ENCODE peak calls at places on chromosomes 2 and 18, in six cellular contexts. R, Q, V, F, I and M are unnamed samples.

GRCh38 chr2:120108049-120108448 is 95.2 kb downstream of the EPB41L5 start:
- DNase-seq in F (peak; percentile 45), Q (peak; percentile 83), R (no peak), V (no peak), I (no peak), M (peak; percentile 79)

GRCh38 chr2:144780983-144781382 is 261.1 kb upstream of the ZEB2 start:
- DNase-seq in R (no peak), F (no peak), I (no peak), Q (no peak), V (no peak), M (no peak)

GRCh38 chr2:201127570-201127969 is 11.6 kb downstream of the CFLAR start:
- DNase-seq in Q (peak; percentile 74), I (no peak), F (peak; percentile 66), R (no peak), V (no peak), M (peak; percentile 78)

GRCh38 chr2:168671932-168672331 is 130.5 kb upstream of the NOSTRIN start:
- DNase-seq in F (no peak), Q (peak; percentile 75), I (no peak), V (no peak), R (no peak), M (peak; percentile 38)

GRCh38 chr2:28490558-28490957 is 5.3 kb upstream of the PLB1 start:
- DNase-seq in I (no peak), F (no peak), V (no peak), Q (no peak), R (no peak), M (no peak)

GRCh38 chr2:101818531-101819451 is 121.3 kb downstream of the MAP4K4 start:
- DNase-seq in I (no peak), V (no peak), F (no peak), R (no peak), Q (peak; percentile 89), M (peak; percentile 37)

GRCh38 chr2:234913208-234913626 is 38.6 kb upstream of the SH3BP4 start:
- DNase-seq in Q (peak; percentile 69), I (no peak), V (no peak), R (no peak), F (no peak), M (no peak)

GRCh38 chr2:201419057-201419635 is 32.1 kb downstream of the TRAK2 start:
- DNase-seq in I (no peak), F (peak; percentile 38), Q (no peak), R (no peak), V (no peak), M (peak; percentile 28)

GRCh38 chr2:25379535-25379934 is 37.8 kb upstream of the DNMT3A start:
- DNase-seq in F (no peak), R (no peak), I (peak; percentile 40), Q (no peak), V (no peak), M (no peak)

DNA sequence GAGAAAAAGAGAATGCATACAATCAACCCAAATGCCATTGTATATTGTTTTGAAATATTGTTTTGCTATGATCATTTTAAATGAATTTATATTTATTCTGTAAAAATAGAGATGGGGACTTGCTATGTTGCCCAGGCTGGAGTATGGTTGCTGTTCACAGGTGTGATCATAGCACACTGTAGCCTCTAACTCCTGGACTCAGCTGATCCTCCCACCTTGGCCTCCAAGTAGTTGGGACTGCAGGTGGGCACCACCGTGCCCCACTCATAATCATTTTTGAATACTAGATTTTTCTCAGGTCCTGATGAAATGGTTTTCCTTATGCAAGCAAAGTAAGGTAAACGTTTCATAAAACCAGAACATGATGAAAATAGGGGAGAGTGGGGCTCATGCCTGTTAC is 46.3 kb downstream of the TMEM17 start:
- DNase-seq in V (no peak), F (no peak), Q (no peak), I (no peak), R (no peak), M (no peak)
- H3K4me3 ChIP-seq in V (no peak overlapping the region), F (no peak overlapping the region), Q (no peak overlapping the region), I (no peak overlapping the region), R (no peak overlapping the region), M (no peak overlapping the region)

DNA sequence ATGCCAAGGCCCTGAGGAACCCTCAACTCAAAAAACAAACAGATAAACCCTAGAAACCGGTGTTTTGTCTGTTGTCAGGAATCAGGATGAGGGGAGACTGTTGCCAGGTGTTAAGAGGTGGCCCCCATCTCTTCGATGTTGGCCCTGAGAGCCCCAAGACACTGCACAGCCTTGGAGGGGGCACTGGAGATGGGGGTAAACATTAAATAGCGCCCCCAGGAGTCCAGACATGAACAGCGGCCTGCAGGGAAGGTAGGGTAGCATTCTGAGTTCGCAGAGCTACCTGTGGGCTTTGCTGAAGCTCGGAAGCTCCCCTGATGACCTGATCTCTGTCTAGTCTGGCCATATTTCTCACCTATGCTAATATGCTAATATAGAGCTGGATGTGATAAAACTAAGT is 97.6 kb upstream of the SMAD2 start:
- DNase-seq in V (no peak), F (no peak), Q (no peak), R (no peak), I (peak; percentile 47), M (no peak)
- TF ChIP-seq CTCF in V (no peak), F (no peak), Q (no peak), R (no peak), I (no peak), M (no peak)

DNA sequence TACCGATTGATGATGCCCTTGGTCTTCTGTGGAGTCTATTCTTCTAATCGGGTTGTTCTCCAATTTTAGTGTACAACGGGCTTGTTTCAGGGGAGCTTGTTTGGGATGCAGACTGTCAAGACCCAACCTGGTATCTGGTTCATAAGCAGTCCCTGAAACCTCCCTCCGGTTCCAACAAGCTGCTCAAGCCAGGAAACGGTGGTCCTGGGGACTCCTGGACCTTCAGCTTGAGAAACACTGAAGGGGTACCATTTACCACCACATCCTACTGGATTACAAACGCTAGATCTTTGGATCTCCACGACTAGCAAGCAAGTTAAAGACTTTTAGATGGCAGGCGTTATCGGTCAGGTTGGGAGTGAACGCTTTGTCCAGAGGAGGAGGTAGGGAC is 2.0 kb downstream of the BCL2 start:
- DNase-seq in I (no peak), V (no peak), F (no peak), Q (no peak), R (no peak), M (no peak)
- H3K4me3 ChIP-seq in I (peak overlapping the region; percentile 84), V (no peak overlapping the region), F (no peak overlapping the region), Q (no peak overlapping the region), R (peak overlapping the region; percentile 92), M (no peak overlapping the region)

DNA sequence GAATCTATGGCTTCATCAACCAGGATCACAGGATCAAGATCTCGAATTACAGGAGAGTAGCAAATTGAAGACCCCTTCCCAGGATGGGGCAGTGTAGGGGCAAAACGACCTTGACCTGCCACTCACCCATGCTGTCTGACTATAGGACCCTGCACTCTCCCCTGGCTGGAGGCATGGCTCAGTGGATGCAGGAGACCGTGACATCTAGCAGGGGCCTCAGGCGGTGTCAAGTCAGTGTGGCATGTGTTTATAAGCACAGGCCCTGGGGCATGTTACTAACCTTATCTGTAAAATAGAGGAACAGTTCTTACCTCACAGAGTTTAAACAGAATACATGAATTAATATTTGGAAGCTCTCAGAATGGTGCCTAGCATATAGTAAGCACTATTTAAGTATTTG is 3.5 kb downstream of the HAAO start:
- DNase-seq in V (no peak), Q (no peak), R (no peak), F (no peak), I (no peak), M (no peak)
- TF ChIP-seq CTCF in V (no peak), Q (no peak), R (no peak), F (no peak), I (no peak), M (no peak)

GRCh38 chr2:105143467-105144127 is 97.9 kb upstream of the GPR45 start:
- DNase-seq in V (no peak), F (no peak), R (no peak), I (no peak), Q (no peak), M (no peak)

GRCh38 chr2:105144128-105144940 is 97.2 kb upstream of the GPR45 start:
- DNase-seq in Q (no peak), I (no peak), F (no peak), R (no peak), V (no peak), M (no peak)

GRCh38 chr2:105142239-105142638 is 99.3 kb upstream of the GPR45 start:
- DNase-seq in I (no peak), R (no peak), Q (no peak), V (no peak), F (no peak), M (no peak)

GRCh38 chr2:105143094-105143466 is 98.5 kb upstream of the GPR45 start:
- DNase-seq in V (no peak), F (no peak), I (no peak), Q (no peak), R (no peak), M (no peak)

GRCh38 chr2:105144941-105145300 is 96.6 kb upstream of the GPR45 start:
- DNase-seq in R (no peak), I (no peak), Q (no peak), V (no peak), F (no peak), M (no peak)
- H3K4me3 ChIP-seq in R (no peak overlapping the region), I (no peak overlapping the region), Q (no peak overlapping the region), V (no peak overlapping the region), F (no peak overlapping the region), M (no peak overlapping the region)

GRCh38 chr2:94964193-94964592 is 61.3 kb upstream of the MAL start:
- DNase-seq in R (no peak), Q (no peak), F (no peak), I (no peak), V (no peak), M (no peak)
- TF ChIP-seq CTCF in R (no peak), Q (no peak), F (no peak), I (no peak), V (no peak), M (no peak)

DNA sequence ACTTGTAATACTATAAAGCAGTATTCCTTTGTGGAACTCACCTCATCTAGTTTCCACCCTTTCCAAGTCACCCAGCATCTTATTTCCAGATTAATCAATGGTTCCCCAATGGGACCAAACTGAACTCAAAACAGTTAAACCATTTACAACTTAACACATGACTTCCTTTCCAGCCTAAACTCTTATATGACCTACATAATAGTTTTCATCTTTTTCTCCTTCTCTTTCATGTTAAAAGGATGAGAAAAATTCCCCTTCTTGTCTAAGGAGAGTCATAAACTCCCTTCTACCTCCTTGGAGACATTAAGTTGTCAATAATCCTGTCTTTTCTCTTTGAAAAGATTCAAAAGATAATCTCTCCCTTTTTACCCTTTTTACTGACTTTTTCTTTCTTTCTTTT is 6.7 kb downstream of the PPP3R1 start:
- DNase-seq in F (no peak), I (no peak), R (no peak), V (no peak), Q (no peak), M (no peak)
- H3K4me3 ChIP-seq in F (no peak overlapping the region), I (no peak overlapping the region), R (no peak overlapping the region), V (no peak overlapping the region), Q (no peak overlapping the region), M (no peak overlapping the region)

GRCh38 chr18:11570770-11571169 is 38.6 kb upstream of the SLC35G4 start:
- DNase-seq in F (no peak), I (no peak), V (no peak), R (no peak), Q (peak; percentile 24), M (peak; percentile 22)
- TF ChIP-seq CTCF in F (no peak), I (no peak), V (peak; percentile 40), R (no peak), Q (peak; percentile 38), M (no peak)

GRCh38 chr2:64819371-64819770 is 165.7 kb upstream of the SERTAD2 start:
- DNase-seq in I (no peak), Q (no peak), V (no peak), F (no peak), R (no peak), M (no peak)
- H3K4me3 ChIP-seq in I (no peak overlapping the region), Q (no peak overlapping the region), V (no peak overlapping the region), F (no peak overlapping the region), R (no peak overlapping the region), M (no peak overlapping the region)